ENCODE peak calls at places on chromosome 19, in four cellular contexts. W, P, H and G are unnamed samples.

GRCh38 chr19:20186163-20186562 is 19.1 kb downstream of the ZNF486 start:
- DNase-seq in W (no peak), P (no peak), H (no peak), G (no peak)

GRCh38 chr19:31073485-31074221 is 275.6 kb downstream of the TSHZ3 start:
- DNase-seq in W (no peak), P (no peak), H (no peak), G (no peak)

GRCh38 chr19:13337181-13337580 is 169.1 kb downstream of the CACNA1A start:
- DNase-seq in W (no peak), P (no peak), H (no peak), G (no peak)

GRCh38 chr19:2371656-2372055 is 11.6 kb downstream of the TMPRSS9 start:
- DNase-seq in W (no peak), P (no peak), H (no peak), G (no peak)

GRCh38 chr19:12603714-12604113 is 6.9 kb downstream of the ZNF490 start:
- DNase-seq in W (no peak), P (peak; percentile 59), H (no peak), G (no peak)

GRCh38 chr19:6744381-6745288 is 5.2 kb downstream of the TRIP10 start:
- DNase-seq in W (peak; percentile 90), P (peak; percentile 86), H (peak; percentile 95), G (peak; percentile 91)

GRCh38 chr19:28185646-28186045 is 1027.3 kb downstream of the UQCRFS1 start:
- DNase-seq in W (no peak), P (no peak), H (no peak), G (no peak)

GRCh38 chr19:12872255-12872654 is 9.0 kb downstream of the DNASE2 start:
- DNase-seq in W (no peak), P (no peak), H (no peak), G (no peak)

GRCh38 chr19:15400521-15401396 is 18.0 kb downstream of the AKAP8L start:
- DNase-seq in W (no peak), P (peak; percentile 34), H (no peak), G (no peak)

DNA sequence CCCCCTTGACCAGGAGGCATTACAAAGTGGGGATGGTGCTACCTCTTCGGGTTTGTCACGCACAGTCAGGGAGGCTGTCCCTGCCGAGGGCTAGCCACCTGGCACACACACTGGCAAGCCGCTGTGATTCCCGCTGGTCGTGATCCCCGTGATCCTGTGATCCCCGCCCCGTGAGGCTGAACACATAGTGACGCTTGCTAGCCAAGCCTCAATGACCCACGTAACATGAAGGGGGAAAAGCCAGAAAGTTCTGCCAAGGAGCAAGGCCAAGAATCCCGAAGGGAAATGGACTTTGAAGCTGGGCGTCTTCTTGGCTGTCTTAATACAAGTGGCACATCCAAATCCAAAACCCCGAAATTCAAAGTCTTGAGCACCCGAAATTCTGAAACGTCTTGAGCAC is 13.7 kb downstream of the LDLR start:
- DNase-seq in W (peak; percentile 49), P (no peak), H (no peak), G (no peak)
- H3K27ac ChIP-seq in W (peak overlapping the region; percentile 2), P (no peak overlapping the region), H (no peak overlapping the region), G (no peak overlapping the region)

GRCh38 chr19:11025997-11026396 is 63.3 kb upstream of the LDLR start:
- DNase-seq in W (no peak), P (no peak), H (no peak), G (no peak)

GRCh38 chr19:11025006-11025405 is 64.2 kb downstream of the SMARCA4 start:
- DNase-seq in W (no peak), P (no peak), H (no peak), G (no peak)

GRCh38 chr19:11023635-11024168 is 62.9 kb downstream of the SMARCA4 start:
- DNase-seq in W (no peak), P (no peak), H (no peak), G (no peak)

GRCh38 chr19:11024259-11024658 is 63.4 kb downstream of the SMARCA4 start:
- DNase-seq in W (no peak), P (no peak), H (no peak), G (no peak)

DNA sequence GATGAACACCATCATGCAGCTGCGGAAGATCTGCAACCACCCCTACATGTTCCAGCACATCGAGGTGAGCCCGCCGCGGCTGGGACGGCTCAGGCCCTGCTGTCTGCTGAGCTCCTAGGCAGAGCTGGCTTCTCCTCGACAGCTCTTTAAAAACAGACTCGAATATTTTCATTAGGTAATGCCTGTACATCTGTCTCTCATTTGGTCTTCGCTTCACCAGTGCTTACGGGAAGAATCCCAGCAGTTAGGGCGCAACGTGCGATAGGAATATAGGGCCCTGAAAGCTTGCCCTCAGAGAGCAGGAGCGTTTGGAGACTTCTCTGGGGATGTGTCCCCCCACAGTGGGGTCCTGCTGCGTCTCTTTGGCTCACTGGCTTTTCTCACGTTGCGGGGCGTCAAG is 63.8 kb upstream of the LDLR start:
- DNase-seq in W (no peak), P (no peak), H (no peak), G (no peak)
- H3K36me3 ChIP-seq in W (peaks cover 100% of the 10 kb centered on the region), P (no peaks in the 10 kb centered on the region), H (peaks cover 8% of the 10 kb centered on the region), G (no peaks in the 10 kb centered on the region)

GRCh38 chr19:38144667-38145066 is 79.4 kb downstream of the DPF1 start:
- DNase-seq in W (no peak), P (no peak), H (no peak), G (no peak)

GRCh38 chr19:38145627-38146026 is 78.4 kb downstream of the DPF1 start:
- DNase-seq in W (no peak), P (no peak), H (no peak), G (peak; percentile 60)

GRCh38 chr19:38142176-38143035 is 81.6 kb downstream of the DPF1 start:
- DNase-seq in W (peak; percentile 34), P (peak; percentile 61), H (peak; percentile 64), G (peak; percentile 81)

GRCh38 chr19:38141108-38141507 is 82.9 kb downstream of the DPF1 start:
- DNase-seq in W (no peak), P (no peak), H (no peak), G (no peak)

GRCh38 chr19:38143847-38144246 is 80.2 kb downstream of the DPF1 start:
- DNase-seq in W (no peak), P (no peak), H (no peak), G (no peak)
- TF ChIP-seq CTCF in W (no peak), P (no peak), H (peak; percentile 8), G (no peak)

GRCh38 chr19:58406818-58407657 is 1.4 kb upstream of the ZNF584 start:
- DNase-seq in W (no peak), P (no peak), H (no peak), G (no peak)
- H3K27ac ChIP-seq in W (no peak overlapping the region), P (no peak overlapping the region), H (no peak overlapping the region), G (no peak overlapping the region)

DNA sequence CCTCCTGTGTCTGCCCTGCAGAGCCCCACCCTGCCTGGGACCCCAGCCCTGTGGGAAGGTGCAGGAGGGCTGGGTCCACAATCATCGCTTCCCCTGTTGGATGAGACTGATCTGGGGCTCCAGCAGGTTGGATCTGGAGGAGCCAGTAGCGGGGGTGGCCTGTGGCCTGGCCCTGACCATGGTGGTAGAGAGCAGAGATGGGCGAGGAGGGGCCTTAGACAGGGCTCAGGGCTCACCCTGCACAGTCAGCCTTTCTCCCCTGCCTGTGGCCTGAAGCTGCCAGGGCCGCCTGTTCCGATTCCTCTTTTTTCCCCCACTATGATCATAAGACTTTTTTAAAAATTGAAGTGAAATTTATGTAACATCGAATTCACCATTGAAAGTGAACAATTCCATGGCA is 18.2 kb downstream of the SIN3B start:
- DNase-seq in W (no peak), P (no peak), H (no peak), G (no peak)
- H3K36me3 ChIP-seq in W (peaks cover 99% of the 10 kb centered on the region), P (no peaks in the 10 kb centered on the region), H (peaks cover 12% of the 10 kb centered on the region), G (no peaks in the 10 kb centered on the region)

DNA sequence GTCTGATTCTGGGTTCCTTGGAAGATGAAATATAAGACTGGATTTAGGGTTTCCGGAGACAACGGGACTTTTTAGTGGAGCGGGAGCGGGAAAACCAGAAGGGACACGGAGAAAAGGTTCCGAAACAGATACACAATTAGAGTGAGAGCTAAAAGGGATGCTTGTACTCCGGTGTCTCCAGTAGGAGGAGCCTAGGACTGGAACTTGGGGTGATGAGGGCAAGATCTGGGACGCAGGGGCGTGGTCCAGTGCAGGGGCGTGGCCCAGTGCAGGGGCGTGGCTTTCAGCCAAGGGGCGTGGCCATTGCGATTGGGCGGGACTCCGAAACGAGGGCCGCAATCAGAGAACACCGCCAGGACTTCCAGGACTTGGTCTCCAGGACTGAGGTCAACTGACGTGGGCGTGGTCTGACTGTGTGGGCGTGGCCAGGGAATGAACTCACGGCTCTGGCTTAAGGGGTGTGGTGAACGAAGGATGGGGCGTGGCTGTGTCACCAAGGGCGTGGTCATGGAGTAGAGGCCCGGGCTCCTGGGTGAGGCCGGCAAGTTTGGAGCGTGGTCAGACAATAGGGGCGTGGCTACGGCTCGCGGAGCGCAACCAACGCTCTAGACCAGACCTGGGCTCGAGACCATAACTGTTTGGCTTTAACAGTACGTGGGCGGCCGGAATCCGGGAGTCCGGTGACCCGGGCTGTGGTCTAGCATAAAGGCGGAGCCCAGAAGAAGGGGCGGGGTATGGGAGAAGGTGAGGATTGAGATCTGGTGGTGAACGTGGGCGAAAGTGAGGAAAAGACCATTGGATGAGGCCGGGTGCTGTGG is at the start of gene DKKL1:
- DNase-seq in W (peak; percentile 100), P (peak; percentile 96), H (peak; percentile 99), G (peak; percentile 96)
- TF ChIP-seq CTCF in W (no peak), P (no peak), H (peak; percentile 40), G (no peak)